ENCODE peak calls at places on chromosomes 7 and 10, in six cellular contexts. U is HTR-8/SVneo; O is T-helper 1 cell; V is T-helper 9 cell; C is stimulated activated CD8-positive, alpha-beta memory T cell treated with anti-CD3 and anti-CD28 coated beads, Interleukin-15, amount 100 ng/mL, for 4 hours; Q is endothelial cell. N is an unnamed sample.

GRCh38 chr7:38368191-38368605 is 94.8 kb upstream of the TARP start:
- DNase-seq in U (peak; percentile 50), O (peak; percentile 72), V (peak; percentile 73), C (no peak), Q (peak; percentile 80), N (peak; percentile 80)

GRCh38 chr10:110775406-110775805 is 96.3 kb upstream of the PDCD4 start:
- DNase-seq in U (no peak), O (no peak), V (no peak), C (no peak), Q (no peak), N (no peak)

GRCh38 chr10:59512951-59513350 is 150.6 kb upstream of the FAM13C start:
- DNase-seq in U (no peak), O (no peak), V (no peak), C (no peak), Q (no peak), N (no peak)

GRCh38 chr10:123157210-123157609 is 3.0 kb downstream of the BUB3 start:
- DNase-seq in U (no peak), O (no peak), V (no peak), C (no peak), Q (no peak), N (no peak)

GRCh38 chr7:21159506-21159905 is 268.4 kb upstream of the SP4 start:
- DNase-seq in U (no peak), O (no peak), V (no peak), C (no peak), Q (no peak), N (no peak)

GRCh38 chr7:26135551-26135950 is 16.4 kb upstream of the NFE2L3 start:
- DNase-seq in U (no peak), O (no peak), V (no peak), C (no peak), Q (no peak), N (no peak)

GRCh38 chr7:366171-366916 is 76.4 kb downstream of the FOXL3 start:
- DNase-seq in U (peak; percentile 82), O (no peak), V (no peak), C (no peak), Q (no peak), N (peak; percentile 21)

GRCh38 chr7:5780801-5781496 is 514 bp downstream of the RNF216 start:
- DNase-seq in U (no peak), O (peak; percentile 17), V (peak; percentile 13), C (no peak), Q (peak; percentile 35), N (peak; percentile 52)

GRCh38 chr10:71260622-71261325 is 48.4 kb downstream of the UNC5B start:
- DNase-seq in U (peak; percentile 49), O (no peak), V (no peak), C (no peak), Q (no peak), N (peak; percentile 95)

GRCh38 chr7:150806863-150807262 is 6.3 kb downstream of the TMEM176A start:
- DNase-seq in U (no peak), O (no peak), V (no peak), C (no peak), Q (no peak), N (no peak)

GRCh38 chr10:103977204-103977603 is 10.3 kb downstream of the SLK start:
- DNase-seq in U (no peak), O (no peak), V (no peak), C (no peak), Q (no peak), N (no peak)

GRCh38 chr7:128791121-128791967 is 424 bp upstream of the CCDC136 start:
- DNase-seq in U (peak; percentile 49), O (peak; percentile 72), V (peak; percentile 79), C (peak; percentile 62), Q (peak; percentile 58), N (peak; percentile 65)

GRCh38 chr7:138935438-138936079 is 45.6 kb downstream of the KIAA1549 start:
- DNase-seq in U (peak; percentile 78), O (no peak), V (no peak), C (no peak), Q (no peak), N (peak; percentile 45)

GRCh38 chr7:50387351-50387750 is 62.8 kb downstream of the FIGNL1 start:
- DNase-seq in U (no peak), O (no peak), V (no peak), C (no peak), Q (no peak), N (no peak)

GRCh38 chr10:63083904-63084689 is 49.0 kb upstream of the NRBF2 start:
- DNase-seq in U (peak; percentile 57), O (peak; percentile 29), V (peak; percentile 16), C (no peak), Q (peak; percentile 23), N (peak; percentile 94)

GRCh38 chr10:46539596-46540411 is 16.7 kb downstream of the GPRIN2 start:
- DNase-seq in U (peak; percentile 77), O (no peak), V (no peak), C (no peak), Q (no peak), N (no peak)

GRCh38 chr7:21526007-21526406 is 16.8 kb upstream of the DNAH11 start:
- DNase-seq in U (no peak), O (no peak), V (no peak), C (no peak), Q (no peak), N (no peak)

GRCh38 chr10:133100706-133101463 is 13.2 kb downstream of the ADGRA1 start:
- DNase-seq in U (no peak), O (no peak), V (no peak), C (no peak), Q (peak; percentile 34), N (no peak)

GRCh38 chr7:156932006-156932405 is 17.5 kb upstream of the NOM1 start:
- DNase-seq in U (no peak), O (no peak), V (no peak), C (no peak), Q (no peak), N (peak; percentile 38)

GRCh38 chr10:121417298-121417697 is 180.9 kb downstream of the FGFR2 start:
- DNase-seq in U (no peak), O (no peak), V (no peak), C (no peak), Q (no peak), N (no peak)

GRCh38 chr10:100006241-100006886 is 3.4 kb downstream of the DNMBP start:
- DNase-seq in U (peak; percentile 79), O (no peak), V (no peak), C (no peak), Q (no peak), N (peak; percentile 91)

GRCh38 chr10:129465796-129466702 is 992 bp upstream of the MGMT start:
- DNase-seq in U (no peak), O (no peak), V (no peak), C (no peak), Q (no peak), N (no peak)

GRCh38 chr7:132433286-132433685 is 143.0 kb downstream of the PLXNA4 start:
- DNase-seq in U (no peak), O (no peak), V (no peak), C (no peak), Q (no peak), N (no peak)